ENCODE peak calls at places on chromosome 1, in four cellular contexts. X, P, E and I are unnamed samples.

GRCh38 chr1:219555802-219556201 is 57.1 kb downstream of the ZC3H11B start:
- DNase-seq in X (peak; percentile 50), P (no peak), E (no peak), I (no peak)

GRCh38 chr1:235470741-235471439 is 33.4 kb downstream of the B3GALNT2 start:
- DNase-seq in X (no peak), P (no peak), E (no peak), I (no peak)

GRCh38 chr1:110308247-110308646 is 30.9 kb upstream of the RBM15 start:
- DNase-seq in X (no peak), P (no peak), E (no peak), I (no peak)

GRCh38 chr1:202505356-202505755 is 156.9 kb downstream of the PPP1R12B start:
- DNase-seq in X (peak; percentile 23), P (no peak), E (no peak), I (no peak)

GRCh38 chr1:4214826-4215225 is 314.8 kb upstream of the C1orf174 start:
- DNase-seq in X (no peak), P (no peak), E (no peak), I (no peak)

GRCh38 chr1:205832326-205832751 is 17.6 kb downstream of the PM20D1 start:
- DNase-seq in X (no peak), P (no peak), E (no peak), I (no peak)

GRCh38 chr1:224791362-224791941 is 138.0 kb upstream of the DNAH14 start:
- DNase-seq in X (no peak), P (no peak), E (no peak), I (no peak)

GRCh38 chr1:244273845-244274619 is 177.7 kb downstream of the ADSS2 start:
- DNase-seq in X (no peak), P (no peak), E (no peak), I (peak; percentile 81)

GRCh38 chr1:241612533-241613505 is 27.4 kb downstream of the CHML start:
- DNase-seq in X (no peak), P (no peak), E (no peak), I (no peak)

GRCh38 chr1:204074274-204075115 is 1.6 kb downstream of the SOX13 start:
- DNase-seq in X (peak; percentile 71), P (peak; percentile 53), E (no peak), I (no peak)

GRCh38 chr1:28437260-28437923 is 67.9 kb downstream of the PHACTR4 start:
- DNase-seq in X (peak; percentile 4), P (no peak), E (no peak), I (no peak)

GRCh38 chr1:156920233-156921052 is at the start of gene LRRC71:
- DNase-seq in X (peak; percentile 96), P (peak; percentile 87), E (peak; percentile 39), I (peak; percentile 86)

GRCh38 chr1:87182611-87183010 is 146.1 kb upstream of the LMO4 start:
- DNase-seq in X (no peak), P (no peak), E (no peak), I (no peak)

GRCh38 chr1:16122916-16123315 is 33.0 kb downstream of the EPHA2 start:
- DNase-seq in X (no peak), P (peak; percentile 23), E (peak; percentile 57), I (no peak)

GRCh38 chr1:184485731-184486723 is 99.2 kb downstream of the C1orf21 start:
- DNase-seq in X (no peak), P (no peak), E (no peak), I (no peak)
- H3K27ac ChIP-seq in X (peak overlapping the region; percentile 61), P (no peak overlapping the region), E (no peak overlapping the region), I (no peak overlapping the region)

DNA sequence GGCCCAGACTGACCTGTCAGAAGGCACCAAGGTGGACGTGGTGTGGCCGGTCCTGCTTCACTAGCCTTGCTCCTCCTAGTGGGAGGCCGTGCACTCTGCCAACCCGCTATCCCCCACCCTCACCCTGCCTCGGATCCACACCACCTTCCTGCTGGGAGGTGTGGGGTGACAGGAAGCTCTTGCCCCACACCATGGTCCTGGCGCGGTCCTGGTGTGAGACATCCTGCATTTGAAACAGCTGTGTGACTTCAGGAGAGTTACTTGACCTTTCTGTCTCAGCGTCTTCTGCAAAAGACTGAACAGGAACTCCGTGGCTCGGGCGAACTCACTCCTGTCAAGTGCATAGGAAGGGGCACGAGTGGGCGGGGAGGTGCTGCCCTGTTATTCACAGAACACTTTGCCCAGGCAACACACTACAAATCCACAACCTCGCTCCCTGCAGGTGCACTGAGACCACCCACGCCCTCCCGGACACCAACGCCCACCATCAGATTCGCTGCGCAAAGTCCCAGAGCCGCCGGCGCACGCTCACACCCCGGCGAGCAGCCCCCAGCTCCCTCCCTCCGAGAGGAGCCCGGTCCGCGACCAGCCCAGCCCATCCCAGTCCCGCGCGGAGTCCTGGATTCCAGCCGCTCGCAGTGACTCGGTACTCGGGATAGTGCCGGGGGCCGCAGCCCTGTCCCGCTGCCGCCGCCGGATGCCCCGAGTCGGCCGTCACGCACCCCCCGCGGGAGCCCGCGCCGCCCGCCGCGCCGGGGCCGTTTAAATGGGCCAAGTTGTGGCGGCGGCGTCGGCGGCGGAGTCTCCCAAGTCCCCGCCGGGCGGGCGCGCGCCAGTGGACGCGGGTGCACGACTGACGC is at the start of gene SAMD11:
- DNase-seq in X (peak; percentile 92), P (peak; percentile 68), E (no peak), I (no peak)
- H3K27ac ChIP-seq in X (no peak within 1 kb of the TSS), P (no peak within 1 kb of the TSS), E (no peak within 1 kb of the TSS), I (no peak within 1 kb of the TSS)

GRCh38 chr1:61873994-61874393 is 131.7 kb downstream of the PATJ start:
- DNase-seq in X (no peak), P (no peak), E (no peak), I (no peak)

GRCh38 chr1:61873581-61873980 is 131.3 kb downstream of the PATJ start:
- DNase-seq in X (no peak), P (peak; percentile 63), E (no peak), I (no peak)

GRCh38 chr1:61865646-61866220 is 123.5 kb downstream of the PATJ start:
- DNase-seq in X (no peak), P (no peak), E (no peak), I (no peak)

GRCh38 chr1:61872206-61872605 is 129.9 kb downstream of the PATJ start:
- DNase-seq in X (no peak), P (no peak), E (no peak), I (no peak)

GRCh38 chr1:61869691-61870109 is 127.4 kb downstream of the PATJ start:
- DNase-seq in X (peak; percentile 38), P (peak; percentile 38), E (no peak), I (no peak)
- H3K27ac ChIP-seq in X (peak overlapping the region; percentile 46), P (no peak overlapping the region), E (no peak overlapping the region), I (no peak overlapping the region)

GRCh38 chr1:170886460-170886859 is 48.9 kb upstream of the MROH9 start:
- DNase-seq in X (no peak), P (no peak), E (no peak), I (no peak)
- H3K27ac ChIP-seq in X (no peak overlapping the region), P (no peak overlapping the region), E (no peak overlapping the region), I (no peak overlapping the region)

DNA sequence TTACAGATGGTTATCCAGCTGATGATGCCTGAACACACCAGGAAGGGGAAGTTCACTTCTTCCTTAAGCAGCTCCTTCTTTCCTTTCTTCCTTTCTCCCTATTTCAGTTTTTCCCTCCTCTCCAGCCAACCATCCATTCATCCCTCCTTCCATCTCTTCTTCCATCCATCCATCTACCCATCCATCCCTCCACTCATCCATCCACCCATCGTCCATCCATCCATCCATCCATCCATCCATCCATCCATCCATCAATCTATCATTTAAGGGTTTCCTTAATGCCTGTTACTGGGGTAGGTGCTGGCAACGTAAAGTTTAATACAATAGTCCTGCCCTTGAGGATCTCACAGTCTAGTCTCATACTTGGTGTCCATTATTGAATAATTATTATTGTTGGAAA is 36.8 kb downstream of the C1orf21 start:
- DNase-seq in X (no peak), P (no peak), E (no peak), I (no peak)
- H3K27ac ChIP-seq in X (no peak overlapping the region), P (no peak overlapping the region), E (no peak overlapping the region), I (no peak overlapping the region)